ENCODE peak calls at places on chromosomes 5 and 9, in ten cellular contexts. R is spleen, N is stomach, A is sigmoid colon, G is GM23338, V is HepG2, E is Panc1, S is breast epithelium, C is GM12878, J is HCT116. L is an unnamed sample. For H3K4me1, the result is how much of the 10 kb centered on the place peaks cover.

GRCh38 chr9:111730937-111731567 is 63.7 kb downstream of the SHOC1 start:
- DNase-seq in V (peak), A (no peak), R (no peak), S (no peak), J (no peak), G (no peak), C (no peak), N (no peak), E (no peak), L (no peak)

GRCh38 chr9:110015759-110016158 is 192.2 kb downstream of the C9orf152 start:
- DNase-seq in R (no peak), E (no peak), S (no peak), A (no peak), G (no peak), J (peak), N (no peak), C (no peak), V (no peak), L (no peak)

GRCh38 chr9:132670359-132670815 is at the start of gene GTF3C4:
- DNase-seq in V (no peak), A (peak), C (no peak), N (peak), S (peak), J (peak), E (no peak), G (peak), R (peak), L (peak)

GRCh38 chr9:33623658-33624586 is 99.9 kb downstream of the ANKRD18B start:
- DNase-seq in E (peak), G (peak), N (peak), R (peak), J (peak), A (no peak), V (peak), S (peak), C (peak), L (peak)

GRCh38 chr5:157303667-157304327 is 37.9 kb downstream of the CYFIP2 start:
- DNase-seq in S (no peak), R (no peak), G (peak), A (no peak), J (no peak), N (no peak), V (no peak), C (no peak), E (no peak), L (no peak)

GRCh38 chr9:70021026-70021571 is 22.5 kb upstream of the MAMDC2 start:
- DNase-seq in G (no peak), C (no peak), J (no peak), R (no peak), N (peak), E (no peak), S (no peak), V (no peak), A (no peak), L (no peak)

GRCh38 chr5:33594006-33594405 is 153.2 kb downstream of the TARS1 start:
- DNase-seq in N (no peak), S (no peak), G (no peak), E (no peak), V (no peak), A (no peak), C (no peak), R (no peak), J (no peak), L (no peak)

GRCh38 chr5:151737421-151737820 is 21.0 kb downstream of the ATOX1 start:
- DNase-seq in V (no peak), J (no peak), A (no peak), N (no peak), E (no peak), S (no peak), R (no peak), G (no peak), C (no peak), L (no peak)

GRCh38 chr5:157459715-157460599 is at the start of gene NIPAL4:
- DNase-seq in V (no peak), E (no peak), G (peak), C (no peak), A (peak), N (no peak), R (peak), J (no peak), S (no peak), L (peak)

GRCh38 chr9:70466976-70467551 is 52.6 kb upstream of the KLF9 start:
- DNase-seq in J (no peak), A (no peak), R (no peak), N (no peak), S (no peak), E (no peak), V (no peak), C (no peak), G (no peak), L (no peak)

GRCh38 chr5:171593401-171593800 is 174.0 kb downstream of the FGF18 start:
- DNase-seq in C (no peak), G (no peak), V (no peak), R (no peak), J (no peak), N (no peak), S (no peak), A (no peak), E (no peak), L (no peak)

GRCh38 chr5:69462170-69462569 is 30.4 kb upstream of the OCLN start:
- DNase-seq in N (no peak), R (no peak), G (no peak), J (no peak), E (no peak), C (no peak), S (no peak), V (no peak), A (no peak), L (no peak)

GRCh38 chr9:116368680-116369079 is 215.1 kb downstream of the PAPPA start:
- DNase-seq in R (no peak), G (no peak), N (no peak), C (no peak), V (no peak), J (no peak), A (no peak), E (no peak), S (no peak), L (no peak)

GRCh38 chr9:116362493-116362892 is 208.9 kb downstream of the PAPPA start:
- DNase-seq in V (no peak), N (no peak), A (no peak), E (no peak), S (no peak), R (no peak), C (no peak), J (no peak), G (no peak), L (no peak)

GRCh38 chr9:116360974-116361373 is 207.4 kb downstream of the PAPPA start:
- DNase-seq in G (no peak), N (no peak), R (no peak), E (no peak), A (no peak), J (no peak), C (no peak), S (no peak), V (no peak), L (no peak)

GRCh38 chr9:116361558-116361957 is 208.0 kb downstream of the PAPPA start:
- DNase-seq in G (no peak), R (no peak), N (no peak), E (no peak), V (no peak), C (no peak), J (no peak), S (no peak), A (no peak), L (no peak)

DNA sequence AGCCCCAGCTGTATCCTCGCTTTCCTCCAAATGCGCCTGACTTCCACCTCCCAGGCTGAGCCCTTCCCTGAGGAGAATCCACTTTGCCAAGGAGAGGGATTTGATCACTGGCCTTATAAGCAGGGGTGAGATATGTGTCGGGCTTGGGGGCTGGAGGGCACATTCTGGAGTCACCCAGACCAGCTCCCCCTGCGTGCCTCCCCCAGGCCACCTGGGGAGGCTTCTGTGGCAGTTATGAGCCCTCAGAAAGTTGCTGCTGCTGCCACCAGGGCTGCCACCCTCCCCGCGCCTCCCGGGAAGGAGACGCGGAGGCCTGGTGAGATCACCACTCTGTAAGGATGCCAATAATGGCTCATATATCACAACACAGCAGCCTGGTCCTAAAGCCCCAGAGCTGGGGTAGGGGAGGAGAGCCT is 211.5 kb downstream of the PAPPA start:
- DNase-seq in V (no peak), C (no peak), R (no peak), J (no peak), E (no peak), S (peak), N (peak), G (peak), A (peak), L (no peak)
- TF ChIP-seq POLR2AphosphoS5 in V (no peak), C (no peak), R (no peak), J (no peak), E (no peak), S (no peak), N (no peak), G (no peak), A (peak), L (no peak)

GRCh38 chr5:1133108-1133507 is 21.2 kb upstream of the SLC12A7 start:
- DNase-seq in R (no peak), N (no peak), A (no peak), V (no peak), C (no peak), G (no peak), S (no peak), J (no peak), E (no peak), L (no peak)
- H3K4me1 ChIP-seq in R (under half), N (half or more), A (under half), V (half or more), C (under half), G (under half), S (under half), J (under half), E (under half), L (half or more)

GRCh38 chr9:135906291-135907005 is 898 bp downstream of the CAMSAP1 start:
- DNase-seq in N (no peak), R (peak), J (no peak), G (no peak), E (no peak), V (no peak), C (no peak), A (peak), S (no peak), L (no peak)
- H3K4me3 ChIP-seq in N (peak), R (peak), J (peak), G (peak), E (peak), V (peak), C (peak), A (peak), S (peak), L (peak)

GRCh38 chr9:90795879-90796317 is 5.7 kb upstream of the SYK start:
- DNase-seq in V (no peak), A (no peak), C (no peak), R (no peak), S (no peak), G (no peak), N (no peak), J (no peak), E (no peak), L (no peak)

GRCh38 chr9:90801175-90801506 is 478 bp upstream of the SYK start:
- DNase-seq in A (no peak), E (no peak), R (no peak), G (no peak), J (no peak), C (no peak), S (no peak), N (no peak), V (no peak), L (no peak)

GRCh38 chr9:90802534-90802933 is 915 bp downstream of the SYK start:
- DNase-seq in A (no peak), G (no peak), C (no peak), E (no peak), S (no peak), N (no peak), V (no peak), R (no peak), J (no peak), L (no peak)

GRCh38 chr9:90801507-90802289 is at the start of gene SYK:
- DNase-seq in G (peak), A (peak), C (no peak), E (no peak), S (no peak), V (no peak), R (peak), J (no peak), N (peak), L (no peak)

GRCh38 chr9:90799271-90799860 is 2.3 kb upstream of the SYK start:
- DNase-seq in R (no peak), E (no peak), A (no peak), J (no peak), V (no peak), S (no peak), N (no peak), G (no peak), C (no peak), L (no peak)
- TF ChIP-seq POLR2AphosphoS5 in R (no peak), E (no peak), A (no peak), J (no peak), V (no peak), S (no peak), N (no peak), G (no peak), C (no peak), L (no peak)

DNA sequence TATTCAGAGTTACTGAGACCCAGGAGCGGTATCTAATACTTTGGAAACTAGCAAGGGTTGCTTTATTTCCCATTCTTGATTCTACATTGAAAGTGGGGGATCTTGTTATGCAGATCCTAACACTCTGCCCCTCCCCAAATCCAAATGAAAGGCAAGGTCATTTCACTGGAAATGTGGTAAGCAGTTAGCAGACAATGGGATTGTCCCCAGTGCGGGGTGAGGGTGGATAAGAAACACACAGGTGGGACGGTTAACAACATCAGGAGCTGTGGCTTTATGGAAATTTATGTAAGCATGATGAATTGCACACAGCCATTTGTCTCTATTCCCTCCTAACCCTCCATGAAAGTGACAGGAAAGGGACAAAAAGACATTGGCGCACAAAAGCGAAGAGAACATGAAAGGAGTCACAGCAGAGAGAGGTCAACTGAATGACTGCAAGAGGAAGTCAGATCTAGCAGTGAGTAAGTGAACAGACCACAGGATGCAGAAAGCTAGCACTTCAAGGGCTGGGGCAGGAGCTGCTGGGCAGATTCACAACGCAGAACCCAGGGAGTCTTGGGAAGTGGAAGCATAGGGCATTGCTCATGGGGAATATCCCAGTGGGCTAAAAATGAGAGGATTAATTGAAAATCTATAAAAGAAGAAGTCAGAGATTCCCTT is 184.4 kb downstream of the HSD17B3 start:
- DNase-seq in J (no peak), V (no peak), G (no peak), R (no peak), C (no peak), A (no peak), E (no peak), N (no peak), S (no peak), L (no peak)
- H3K4me1 ChIP-seq in J (under half), V (under half), G (under half), R (under half), C (under half), A (under half), E (under half), N (under half), S (under half), L (under half)

GRCh38 chr9:37677435-37677834 is 26.7 kb downstream of the FRMPD1 start:
- DNase-seq in J (no peak), G (no peak), N (no peak), E (no peak), V (no peak), C (no peak), R (no peak), A (no peak), S (no peak), L (no peak)

GRCh38 chr9:37676411-37676830 is 25.7 kb downstream of the FRMPD1 start:
- DNase-seq in S (no peak), N (no peak), V (no peak), G (no peak), J (no peak), E (no peak), R (no peak), A (no peak), C (no peak), L (no peak)

GRCh38 chr9:37679649-37680402 is 29.1 kb downstream of the FRMPD1 start:
- DNase-seq in E (no peak), V (no peak), R (no peak), C (no peak), A (no peak), N (no peak), G (no peak), S (no peak), J (no peak), L (no peak)

GRCh38 chr9:37675661-37676060 is 24.9 kb downstream of the FRMPD1 start:
- DNase-seq in S (no peak), N (no peak), E (no peak), C (no peak), J (no peak), V (no peak), A (no peak), R (no peak), G (no peak), L (no peak)

GRCh38 chr9:37678789-37679273 is 28.1 kb downstream of the FRMPD1 start:
- DNase-seq in J (peak), E (no peak), S (no peak), N (no peak), R (no peak), V (peak), G (peak), C (no peak), A (no peak), L (no peak)
- H3K4me3 ChIP-seq in J (no peak), E (no peak), S (no peak), N (no peak), R (no peak), V (no peak), G (no peak), C (no peak), A (no peak), L (no peak)

DNA sequence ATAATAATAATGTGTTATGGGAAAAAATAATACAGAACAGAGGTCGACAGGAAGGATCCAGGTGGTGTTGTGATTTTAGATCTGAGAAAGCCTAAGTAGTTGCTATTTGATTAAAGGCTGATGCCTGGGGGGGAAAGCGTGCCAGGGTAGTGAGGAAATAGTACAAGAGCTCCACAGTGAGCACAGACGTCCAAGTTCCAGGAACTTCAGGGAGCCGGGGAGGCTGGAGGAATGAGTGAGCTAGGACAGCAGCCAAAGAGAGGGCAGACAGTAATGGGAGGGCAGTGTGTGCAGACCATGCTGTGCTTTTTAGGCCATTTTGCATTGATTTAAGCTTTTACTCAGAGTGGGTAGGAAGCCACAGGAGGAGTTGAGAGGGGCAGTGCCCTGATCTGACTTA is 93.6 kb downstream of the JAKMIP2 start:
- DNase-seq in G (no peak), V (no peak), N (peak), S (peak), A (peak), J (no peak), R (no peak), C (no peak), E (no peak), L (no peak)
- TF ChIP-seq POLR2AphosphoS5 in G (no peak), V (no peak), N (peak), S (no peak), A (no peak), J (no peak), R (no peak), C (no peak), E (no peak), L (no peak)

GRCh38 chr5:143024227-143024920 is 254.2 kb downstream of the ARHGAP26 start:
- DNase-seq in G (no peak), J (no peak), A (no peak), N (no peak), C (no peak), R (no peak), V (no peak), E (no peak), S (no peak), L (no peak)
- H3K4me1 ChIP-seq in G (under half), J (under half), A (under half), N (under half), C (half or more), R (under half), V (under half), E (under half), S (under half), L (under half)

GRCh38 chr5:102654559-102655354 is 100.3 kb upstream of the PAM start:
- DNase-seq in A (no peak), E (no peak), C (no peak), N (no peak), G (no peak), S (no peak), V (no peak), J (no peak), R (no peak), L (no peak)
- H3K4me3 ChIP-seq in A (no peak), E (no peak), C (no peak), N (no peak), G (no peak), S (no peak), V (no peak), J (no peak), R (no peak), L (no peak)

L was measured in suprapubic skin.